ENCODE peak calls at places on chromosomes 4 and X, in ten cellular contexts. Q, K, E, C, D, F, R, L, P and B are unnamed samples.

GRCh38 chr4:104424368-104424921 is 70.2 kb downstream of the CXXC4 start:
- DNase-seq in D (no peak), R (no peak), K (no peak), E (no peak), F (no peak), Q (no peak), C (no peak), L (no peak), P (no peak), B (no peak)

GRCh38 chrX:54301516-54301915 is 56.3 kb downstream of the WNK3 start:
- DNase-seq in P (no peak), F (no peak), L (no peak), K (no peak), D (no peak), E (no peak), C (no peak), Q (no peak), R (no peak), B (no peak)

GRCh38 chr4:110347805-110348204 is 128.2 kb upstream of the ENPEP start:
- DNase-seq in E (no peak), Q (no peak), P (no peak), K (no peak), C (no peak), F (no peak), D (no peak), R (no peak), L (no peak), B (no peak)

GRCh38 chrX:456925-457768 is 70.4 kb upstream of the PPP2R3B start:
- DNase-seq in L (no peak), P (no peak), C (no peak), Q (no peak), E (no peak), D (no peak), R (no peak), F (no peak), K (no peak), B (no peak)

GRCh38 chrX:17247144-17247543 is 127.9 kb upstream of the NHS start:
- DNase-seq in D (no peak), E (peak), Q (no peak), P (no peak), C (no peak), L (no peak), K (no peak), F (no peak), R (no peak), B (no peak)

GRCh38 chrX:3939967-3940610 is 226.6 kb upstream of the PRKX start:
- DNase-seq in P (no peak), C (no peak), L (no peak), E (peak), R (no peak), D (peak), F (no peak), Q (no peak), K (peak), B (no peak)

GRCh38 chr4:158211288-158211687 is 1.0 kb downstream of the TMEM144 start:
- DNase-seq in K (peak), C (no peak), P (no peak), D (no peak), Q (no peak), R (no peak), E (no peak), F (no peak), L (no peak), B (no peak)

GRCh38 chrX:24026403-24026801 is 584 bp downstream of the KLHL15 start:
- DNase-seq in D (no peak), F (no peak), R (no peak), Q (no peak), C (no peak), P (no peak), K (no peak), L (no peak), E (no peak), B (no peak)

GRCh38 chr4:2046031-2046961 is 12.8 kb upstream of the NAT8L start:
- DNase-seq in C (no peak), Q (no peak), F (no peak), D (no peak), L (no peak), E (no peak), K (no peak), R (no peak), P (no peak), B (no peak)

GRCh38 chr4:10347281-10347795 is 109.9 kb downstream of the ZNF518B start:
- DNase-seq in Q (no peak), K (no peak), C (no peak), P (no peak), R (no peak), D (no peak), L (no peak), F (no peak), E (no peak), B (no peak)

GRCh38 chr4:3328814-3329663 is 36.2 kb downstream of the RGS12 start:
- DNase-seq in F (peak), R (no peak), D (no peak), Q (no peak), E (no peak), C (no peak), L (no peak), K (no peak), P (no peak), B (peak)

GRCh38 chr4:105196523-105197145 is 50.0 kb downstream of the TET2 start:
- DNase-seq in E (peak), D (peak), Q (no peak), K (no peak), P (no peak), C (no peak), F (no peak), R (no peak), L (no peak), B (no peak)

GRCh38 chr4:136931771-136932170 is 600.5 kb downstream of the PCDH18 start:
- DNase-seq in C (no peak), L (no peak), F (no peak), Q (no peak), D (no peak), E (no peak), K (no peak), R (no peak), P (no peak), B (no peak)

GRCh38 chrX:5726246-5726645 is 502.4 kb downstream of the NLGN4X start:
- DNase-seq in Q (no peak), P (no peak), K (peak), R (peak), E (peak), C (no peak), D (no peak), L (no peak), F (no peak), B (no peak)

GRCh38 chr4:15912961-15913630 is 25.4 kb downstream of the FGFBP1 start:
- DNase-seq in D (peak), E (no peak), K (no peak), F (no peak), P (no peak), L (no peak), R (no peak), C (no peak), Q (no peak), B (no peak)

GRCh38 chr4:98143001-98143899 is at the start of gene STPG2:
- DNase-seq in C (peak), E (peak), F (peak), Q (peak), R (peak), P (peak), K (peak), L (peak), D (peak), B (peak)

GRCh38 chrX:124015721-124016120 is 54.2 kb downstream of the STAG2 start:
- DNase-seq in P (no peak), F (no peak), L (no peak), C (no peak), D (no peak), R (no peak), K (no peak), E (no peak), Q (no peak), B (no peak)

GRCh38 chrX:155997436-155997835 is at the start of gene IL9R:
- DNase-seq in Q (peak), K (no peak), D (no peak), E (no peak), F (no peak), R (no peak), C (no peak), P (no peak), L (no peak), B (no peak)

GRCh38 chr4:159305129-159305528 is 202.2 kb downstream of the RAPGEF2 start:
- DNase-seq in C (no peak), E (no peak), D (no peak), Q (no peak), F (no peak), L (no peak), K (no peak), R (no peak), P (no peak), B (no peak)

GRCh38 chrX:10602646-10603045 is 17.7 kb downstream of the MID1 start:
- DNase-seq in R (no peak), P (no peak), L (no peak), C (no peak), D (no peak), Q (no peak), K (no peak), F (no peak), E (peak), B (no peak)

GRCh38 chr4:185332575-185333464 is 62.9 kb downstream of the LRP2BP start:
- DNase-seq in C (no peak), E (no peak), R (no peak), D (no peak), Q (no peak), L (no peak), K (no peak), F (no peak), P (no peak), B (no peak)

GRCh38 chr4:112951362-112951962 is 98.0 kb upstream of the ANK2 start:
- DNase-seq in Q (no peak), R (no peak), C (no peak), P (no peak), E (peak), F (no peak), D (peak), K (no peak), L (no peak), B (no peak)

GRCh38 chr4:48261288-48261687 is 8.3 kb downstream of the TEC start:
- DNase-seq in K (no peak), P (no peak), Q (no peak), F (no peak), E (no peak), L (no peak), D (peak), C (no peak), R (no peak), B (no peak)

GRCh38 chrX:5051831-5052491 is 1176.7 kb downstream of the NLGN4X start:
- DNase-seq in Q (no peak), P (peak), C (peak), K (peak), E (peak), L (peak), D (no peak), R (peak), F (peak), B (peak)

DNA sequence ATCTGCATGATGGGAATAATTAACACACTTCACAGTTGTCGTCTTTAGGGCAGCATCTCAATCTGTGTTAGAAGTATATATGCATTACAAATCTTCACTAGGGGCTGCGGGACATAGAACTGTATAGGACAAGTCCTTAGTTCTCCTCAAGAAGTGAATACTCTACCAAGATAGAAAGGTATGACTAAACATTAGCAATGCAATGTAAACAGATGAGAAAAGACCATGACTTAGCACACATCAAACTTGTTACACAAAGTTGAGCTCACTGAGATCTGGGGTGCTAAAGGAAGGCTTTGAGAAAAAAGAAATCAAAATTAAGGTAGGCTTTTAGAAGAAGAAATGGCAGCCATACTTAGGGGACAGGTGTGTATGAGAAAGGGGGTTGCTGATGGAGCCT is 182.1 kb upstream of the MAP3K15 start:
- DNase-seq in F (no peak), L (no peak), P (no peak), D (peak), Q (no peak), C (no peak), K (no peak), E (peak), R (no peak), B (no peak)
- H3K27ac ChIP-seq in F (no peak), L (no peak), P (no peak), D (no peak), Q (no peak), C (no peak), K (no peak), E (peak), R (peak), B (no peak)

DNA sequence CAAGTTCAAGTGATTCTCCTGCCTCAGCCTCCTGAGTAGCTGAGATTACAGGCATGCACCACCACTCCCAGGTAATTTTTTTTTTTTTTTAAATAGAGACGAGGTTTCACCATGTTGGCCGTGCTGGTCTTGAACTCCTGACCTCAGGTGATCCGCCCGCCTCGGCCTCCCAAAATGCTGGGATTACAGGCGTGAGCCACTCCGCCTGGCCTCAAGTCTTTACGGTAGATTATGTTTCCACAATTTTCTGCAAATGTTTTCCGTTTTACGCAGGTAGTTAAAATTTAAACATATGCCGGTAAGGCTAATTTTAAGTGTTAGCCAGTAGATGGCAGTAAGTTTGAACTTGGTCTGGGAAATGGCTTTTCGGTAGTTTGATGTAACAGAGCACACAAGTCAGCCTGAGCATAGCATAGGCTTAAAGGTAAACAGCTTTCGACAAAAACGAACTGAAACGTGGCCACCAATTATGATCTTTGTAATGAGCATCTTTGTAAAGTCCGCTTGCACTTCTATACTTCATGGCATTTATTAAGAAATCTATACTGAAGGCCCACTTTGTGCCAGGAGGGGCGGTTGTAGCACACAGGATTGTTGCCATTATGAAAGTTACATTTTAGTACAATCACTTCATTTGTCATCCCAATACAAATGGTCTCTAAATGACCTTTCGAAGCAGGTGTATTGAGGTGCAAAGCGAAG is 31.1 kb downstream of the CCKAR start:
- DNase-seq in C (no peak), L (no peak), D (peak), Q (no peak), E (peak), R (no peak), F (no peak), P (no peak), K (peak), B (no peak)
- H3K4me3 ChIP-seq in C (no peak), L (no peak), D (no peak), Q (no peak), E (peak), R (no peak), F (no peak), P (no peak), K (no peak), B (no peak)

GRCh38 chrX:86171366-86171765 is 23.1 kb downstream of the DACH2 start:
- DNase-seq in R (no peak), K (peak), L (no peak), D (peak), C (no peak), E (peak), P (no peak), F (no peak), Q (no peak), B (no peak)
- TF ChIP-seq CTCF in R (peak), K (no peak), L (no peak), D (peak), C (no peak), E (peak), P (peak), F (no peak), Q (no peak), B (no peak)

GRCh38 chr4:145808021-145808650 is 128.2 kb downstream of the C4orf51 start:
- DNase-seq in F (no peak), L (no peak), R (peak), P (no peak), Q (no peak), K (peak), C (no peak), E (peak), D (peak), B (no peak)
- H3K27ac ChIP-seq in F (no peak), L (peak), R (peak), P (peak), Q (no peak), K (no peak), C (peak), E (peak), D (peak), B (no peak)